ENCODE peak calls at places on chromosomes 1 and 21, in ten cellular contexts. T, K, Z, W, I, P, F, B, L and R are unnamed samples.

GRCh38 chr1:29444782-29445325 is 208.5 kb downstream of the PTPRU start:
- DNase-seq in Z (no peak), W (no peak), I (no peak), F (no peak), B (no peak), L (no peak), P (no peak), K (no peak), T (no peak), R (no peak)

GRCh38 chr1:178066904-178067531 is 26.9 kb upstream of the RASAL2 start:
- DNase-seq in W (no peak), F (no peak), L (no peak), T (no peak), K (no peak), I (no peak), B (no peak), Z (no peak), P (no peak), R (no peak)

GRCh38 chr1:93770640-93771039 is 89.0 kb upstream of the BCAR3 start:
- DNase-seq in F (no peak), B (no peak), P (no peak), Z (no peak), I (no peak), K (no peak), W (no peak), T (no peak), L (no peak), R (no peak)

GRCh38 chr1:228374711-228375577 is 31.7 kb downstream of the TRIM11 start:
- DNase-seq in I (no peak), K (no peak), Z (peak; percentile 87), P (peak; percentile 56), W (peak; percentile 89), L (peak; percentile 94), B (peak; percentile 77), F (peak; percentile 98), T (no peak), R (peak; percentile 35)

GRCh38 chr1:150660584-150660983 is 31.2 kb upstream of the ENSA start:
- DNase-seq in P (no peak), K (no peak), W (no peak), L (no peak), F (no peak), I (no peak), B (no peak), T (no peak), Z (no peak), R (no peak)

GRCh38 chr21:45948576-45949141 is 32.9 kb upstream of the COL6A1 start:
- DNase-seq in T (no peak), W (no peak), Z (no peak), B (no peak), I (no peak), P (no peak), K (no peak), L (no peak), F (no peak), R (no peak)

GRCh38 chr21:16891821-16892220 is 621.0 kb upstream of the CXADR start:
- DNase-seq in Z (no peak), T (no peak), I (peak; percentile 16), W (no peak), L (no peak), P (peak; percentile 83), B (no peak), F (no peak), K (no peak), R (peak; percentile 9)

GRCh38 chr1:202333861-202334260 is 7.9 kb downstream of the UBE2T start:
- DNase-seq in L (no peak), W (no peak), P (no peak), B (no peak), T (no peak), K (no peak), I (no peak), Z (no peak), F (no peak), R (no peak)

GRCh38 chr1:10638559-10639300 is 157.7 kb downstream of the CASZ1 start:
- DNase-seq in I (no peak), L (no peak), T (no peak), B (no peak), K (no peak), F (no peak), P (no peak), W (no peak), Z (no peak), R (no peak)

GRCh38 chr1:10635992-10636391 is 160.5 kb downstream of the CASZ1 start:
- DNase-seq in I (no peak), T (no peak), B (no peak), F (no peak), K (no peak), L (no peak), P (no peak), W (no peak), Z (no peak), R (no peak)

GRCh38 chr1:10639301-10640078 is 157.0 kb downstream of the CASZ1 start:
- DNase-seq in T (no peak), F (no peak), K (no peak), W (no peak), L (no peak), B (no peak), Z (no peak), P (no peak), I (no peak), R (no peak)

GRCh38 chr1:10637400-10637799 is 159.0 kb downstream of the CASZ1 start:
- DNase-seq in K (no peak), W (no peak), I (no peak), T (no peak), P (no peak), F (no peak), L (no peak), Z (no peak), B (no peak), R (no peak)

DNA sequence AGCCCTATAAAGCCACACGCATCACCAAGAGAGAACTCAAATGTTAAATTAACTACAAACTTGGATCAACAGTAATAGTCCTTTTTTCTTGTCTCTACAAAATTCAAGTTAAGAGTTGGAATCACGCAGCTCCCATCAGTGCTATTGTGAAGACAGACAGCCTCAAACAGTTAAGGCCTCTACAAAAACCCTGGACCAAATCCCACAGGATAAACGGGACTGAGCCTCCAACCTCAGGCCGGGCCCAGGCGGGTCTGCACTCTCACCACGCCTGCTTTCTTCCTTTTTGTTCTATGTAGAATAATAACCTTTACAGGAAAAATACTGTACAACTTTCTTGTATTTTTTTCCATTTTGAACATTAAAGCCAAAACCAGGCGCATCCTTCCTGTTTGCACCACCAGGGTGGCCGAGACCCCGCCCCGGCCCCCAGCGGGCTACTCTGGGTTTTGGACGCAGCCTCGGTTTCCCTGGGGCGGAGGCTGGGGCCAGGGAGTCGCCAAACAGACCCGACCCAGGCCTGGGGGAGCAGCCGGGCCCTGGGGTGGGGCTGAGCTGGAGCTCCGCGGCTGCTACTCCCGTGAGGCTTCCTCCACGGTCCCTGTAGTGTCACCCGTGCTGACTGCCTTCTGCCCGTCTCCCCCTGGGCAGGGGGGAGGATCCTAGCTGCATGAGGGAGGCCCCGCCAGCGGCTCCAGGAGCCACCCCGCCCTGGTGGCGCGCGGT is 158.4 kb downstream of the CASZ1 start:
- DNase-seq in L (no peak), I (no peak), K (no peak), W (no peak), Z (no peak), B (no peak), F (no peak), T (no peak), P (no peak), R (no peak)
- TF ChIP-seq CTCF in L (no peak), I (no peak), K (no peak), W (no peak), Z (no peak), B (no peak), F (no peak), T (no peak), P (peak; percentile 7), R (no peak)

DNA sequence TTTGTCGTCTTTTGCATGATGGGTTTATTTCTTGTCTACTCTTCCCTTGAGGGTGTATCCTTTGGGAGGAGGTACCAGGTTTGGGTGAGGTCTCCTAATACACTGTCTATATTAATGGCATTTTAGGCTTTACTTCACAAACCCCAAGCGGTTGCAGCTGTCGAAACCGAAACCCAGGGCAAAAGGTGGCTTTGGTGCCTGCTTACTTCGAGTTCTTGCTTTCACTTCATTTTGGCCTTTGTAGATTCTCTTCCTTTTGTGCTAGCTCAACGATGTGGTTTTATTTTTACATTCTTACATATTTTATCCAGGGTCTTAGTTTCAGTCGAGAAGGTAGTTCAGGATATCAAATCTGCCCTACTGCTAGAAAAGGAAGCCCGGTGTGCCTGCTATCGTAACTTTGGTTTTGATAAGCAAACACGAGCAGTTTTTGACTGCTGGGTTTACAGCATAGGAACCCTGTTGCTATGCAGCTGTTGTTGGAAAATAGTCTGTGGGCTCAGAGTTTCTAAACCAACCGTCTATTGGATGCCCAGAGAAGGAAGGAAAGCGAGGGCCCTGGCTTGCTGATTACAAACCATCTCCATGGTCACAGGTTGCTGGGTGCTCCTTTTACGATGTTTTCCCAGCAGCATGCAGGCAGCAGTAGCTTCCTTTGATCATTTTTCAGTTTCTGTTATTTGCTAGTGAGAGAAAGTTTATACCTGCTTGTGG is 9.8 kb upstream of the TSPAN2 start:
- DNase-seq in K (no peak), T (peak; percentile 78), L (peak; percentile 25), W (peak; percentile 38), B (no peak), P (peak; percentile 36), Z (no peak), I (no peak), F (no peak), R (no peak)
- H3K4me3 ChIP-seq in K (no peak overlapping the region), T (no peak overlapping the region), L (peak overlapping the region; percentile 18), W (no peak overlapping the region), B (no peak overlapping the region), P (peak overlapping the region; percentile 16), Z (peak overlapping the region; percentile 47), I (no peak overlapping the region), F (no peak overlapping the region), R (no peak overlapping the region)

GRCh38 chr21:31921079-31921478 is 48.3 kb downstream of the HUNK start:
- DNase-seq in I (no peak), B (no peak), T (no peak), L (no peak), W (no peak), Z (no peak), K (no peak), F (no peak), P (no peak), R (no peak)

GRCh38 chr21:31920275-31920674 is 47.5 kb downstream of the HUNK start:
- DNase-seq in W (no peak), F (no peak), Z (no peak), K (no peak), P (no peak), B (no peak), L (no peak), I (no peak), T (no peak), R (no peak)

GRCh38 chr21:31917108-31917507 is 44.3 kb downstream of the HUNK start:
- DNase-seq in T (no peak), I (no peak), F (no peak), Z (no peak), K (no peak), B (no peak), L (no peak), P (no peak), W (no peak), R (no peak)

GRCh38 chr21:31915566-31915965 is 42.7 kb downstream of the HUNK start:
- DNase-seq in K (no peak), F (no peak), W (no peak), T (no peak), B (no peak), Z (no peak), L (no peak), P (no peak), I (no peak), R (no peak)

DNA sequence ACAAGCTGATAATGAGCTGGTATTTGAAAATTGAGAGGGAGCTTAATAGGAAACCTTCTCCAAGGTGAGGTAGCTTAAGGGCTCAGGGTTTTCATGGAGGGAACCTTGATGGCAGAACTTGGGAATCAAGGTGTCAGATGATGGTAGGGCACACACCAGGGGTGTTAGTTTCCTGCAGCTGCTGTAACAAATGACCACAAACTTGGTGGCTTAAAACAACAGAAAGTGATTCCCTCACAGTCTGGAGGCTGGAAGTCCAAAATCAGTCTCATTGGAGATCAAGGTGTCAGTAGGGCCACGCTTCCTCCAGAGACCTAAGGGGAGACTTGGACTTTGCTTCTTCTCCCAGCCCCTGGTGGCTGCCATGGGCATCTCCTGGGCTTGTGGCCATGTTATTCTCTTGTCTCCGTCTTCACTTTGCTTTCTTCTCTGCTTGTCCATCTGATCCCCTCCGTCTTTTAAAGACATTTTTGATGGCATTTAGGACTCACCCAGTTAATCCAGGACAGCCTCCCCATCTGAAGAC is 45.5 kb downstream of the HUNK start:
- DNase-seq in P (no peak), F (no peak), B (no peak), K (no peak), W (no peak), Z (no peak), T (no peak), L (no peak), I (no peak), R (no peak)
- TF ChIP-seq CTCF in P (no peak), F (no peak), B (no peak), K (no peak), W (no peak), Z (no peak), T (no peak), L (no peak), I (no peak), R (peak; percentile 8)

DNA sequence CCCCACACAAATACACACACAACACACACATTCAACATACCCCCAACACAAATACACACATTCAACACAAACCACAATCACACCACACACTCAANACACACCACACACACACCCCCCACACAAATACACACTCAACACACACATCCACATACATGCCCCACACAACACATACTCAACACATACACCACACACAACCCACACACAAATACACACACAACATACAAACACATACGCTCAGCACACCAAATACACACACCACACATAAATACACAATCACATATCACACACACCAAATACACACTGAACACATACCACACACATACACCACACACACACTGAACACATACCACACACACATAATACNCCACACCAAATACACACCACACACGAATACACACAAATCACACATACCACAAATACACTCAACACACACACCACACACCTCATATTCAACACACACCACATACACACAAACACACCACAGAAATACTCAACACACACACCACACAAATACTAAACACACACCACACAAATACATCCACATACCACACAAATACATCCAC is 48.9 kb downstream of the PRDM15 start:
- DNase-seq in P (no peak), L (no peak), W (no peak), B (no peak), T (no peak), Z (no peak), F (no peak), K (no peak), I (no peak), R (no peak)
- H3K4me3 ChIP-seq in P (no peak overlapping the region), L (no peak overlapping the region), W (no peak overlapping the region), B (no peak overlapping the region), T (no peak overlapping the region), Z (no peak overlapping the region), F (no peak overlapping the region), K (no peak overlapping the region), I (no peak overlapping the region), R (no peak overlapping the region)